ENCODE peak calls at places on chromosomes 4 and X, in five cellular contexts. M is choroid plexus epithelial cell, K is endothelial cell, E is Daoy, L is glutamatergic neuron. X is an unnamed sample.

GRCh38 chrX:109635151-109635550 is 10.2 kb upstream of the KCNE5 start:
- DNase-seq in M (peak), K (no peak), L (peak), E (peak), X (peak)

GRCh38 chr4:5772528-5773270 is 61.7 kb downstream of the EVC start:
- DNase-seq in E (no peak), M (no peak), L (no peak), K (no peak), X (no peak)

GRCh38 chr4:80365928-80366327 is 30.4 kb downstream of the CFAP299 start:
- DNase-seq in E (peak), K (peak), L (peak), M (peak), X (peak)

GRCh38 chr4:23929248-23929647 is 39.4 kb upstream of the PPARGC1A start:
- DNase-seq in M (no peak), K (no peak), L (no peak), E (peak), X (no peak)

GRCh38 chrX:141632124-141632523 is 42.6 kb downstream of the SPANXA2 start:
- DNase-seq in L (no peak), K (no peak), M (no peak), E (no peak), X (peak)

GRCh38 chr4:15244354-15244753 is 183.5 kb upstream of the C1QTNF7 start:
- DNase-seq in E (peak), L (no peak), K (no peak), M (peak), X (no peak)

GRCh38 chrX:78708171-78708570 is 39.3 kb upstream of the LPAR4 start:
- DNase-seq in L (peak), K (peak), M (peak), E (peak), X (peak)

GRCh38 chrX:123803331-123803983 is 56.4 kb upstream of the XIAP start:
- DNase-seq in K (peak), E (peak), M (peak), L (no peak), X (peak)

GRCh38 chr4:71382569-71383560 is 44.0 kb downstream of the SLC4A4 start:
- DNase-seq in M (no peak), L (no peak), K (no peak), E (no peak), X (no peak)

GRCh38 chr4:176883681-176884418 is 91.1 kb upstream of the VEGFC start:
- DNase-seq in K (no peak), M (peak), E (peak), L (no peak), X (peak)

GRCh38 chr4:3765271-3766206 is 646 bp upstream of the ADRA2C start:
- DNase-seq in M (peak), L (peak), K (peak), E (peak), X (peak)

GRCh38 chr4:94848326-94848725 is 90.6 kb downstream of the BMPR1B start:
- DNase-seq in E (no peak), M (no peak), K (no peak), L (no peak), X (no peak)

GRCh38 chrX:78665286-78665685 is 6.2 kb upstream of the RTL3 start:
- DNase-seq in E (no peak), K (no peak), M (no peak), L (no peak), X (no peak)

GRCh38 chrX:107146670-107147069 is 28.0 kb upstream of the RBM41 start:
- DNase-seq in L (no peak), K (no peak), M (peak), E (peak), X (peak)

GRCh38 chr4:23969635-23970034 is 79.8 kb upstream of the PPARGC1A start:
- DNase-seq in K (no peak), L (no peak), M (no peak), E (no peak), X (peak)

X was measured in fibroblast of pulmonary artery.